ENCODE peak calls at places on chromosomes 12 and 14, in nine cellular contexts. One of them, this sample, is unnamed.

GRCh38 chr12:48061943-48062719 is 43.7 kb downstream of the SENP1 start:
- DNase-seq in neuronal stem cell: peak; percentile 33
- DNase-seq in breast epithelium: no peak
- DNase-seq in PC-3: peak; percentile 47
- DNase-seq in heart right ventricle: no peak
- DNase-seq in CD4-positive, alpha-beta memory T cell: no peak
- DNase-seq in RWPE1: no peak
- DNase-seq in A549: no peak
- DNase-seq in heart left ventricle: no peak
- DNase-seq in this sample: no peak

GRCh38 chr14:75049731-75050201 is 1.5 kb downstream of the MLH3 start:
- DNase-seq in breast epithelium: no peak
- DNase-seq in RWPE1: no peak
- DNase-seq in PC-3: no peak
- DNase-seq in neuronal stem cell: no peak
- DNase-seq in CD4-positive, alpha-beta memory T cell: no peak
- DNase-seq in heart left ventricle: no peak
- DNase-seq in heart right ventricle: no peak
- DNase-seq in A549: no peak
- DNase-seq in this sample: no peak

GRCh38 chr12:52788111-52788875 is 7.6 kb downstream of the KRT3 start:
- DNase-seq in heart right ventricle: no peak
- DNase-seq in A549: no peak
- DNase-seq in PC-3: no peak
- DNase-seq in CD4-positive, alpha-beta memory T cell: no peak
- DNase-seq in breast epithelium: no peak
- DNase-seq in RWPE1: no peak
- DNase-seq in heart left ventricle: no peak
- DNase-seq in neuronal stem cell: no peak
- DNase-seq in this sample: peak; percentile 55

GRCh38 chr14:33647385-33647786 is 303.5 kb downstream of the EGLN3 start:
- DNase-seq in PC-3: peak; percentile 96
- DNase-seq in neuronal stem cell: no peak
- DNase-seq in heart left ventricle: no peak
- DNase-seq in CD4-positive, alpha-beta memory T cell: no peak
- DNase-seq in RWPE1: peak; percentile 87
- DNase-seq in A549: no peak
- DNase-seq in breast epithelium: no peak
- DNase-seq in heart right ventricle: no peak
- DNase-seq in this sample: no peak

GRCh38 chr12:48788522-48788851 is 402 bp downstream of the ADCY6 start:
- DNase-seq in heart right ventricle: no peak
- DNase-seq in breast epithelium: no peak
- DNase-seq in RWPE1: peak; percentile 14
- DNase-seq in PC-3: no peak
- DNase-seq in A549: no peak
- DNase-seq in heart left ventricle: no peak
- DNase-seq in CD4-positive, alpha-beta memory T cell: no peak
- DNase-seq in neuronal stem cell: no peak
- DNase-seq in this sample: no peak

GRCh38 chr14:64762044-64763034 is 58.1 kb downstream of the PLEKHG3 start:
- DNase-seq in PC-3: peak; percentile 93
- DNase-seq in RWPE1: peak; percentile 87
- DNase-seq in neuronal stem cell: no peak
- DNase-seq in breast epithelium: peak; percentile 43
- DNase-seq in A549: peak; percentile 90
- DNase-seq in heart right ventricle: peak; percentile 87
- DNase-seq in CD4-positive, alpha-beta memory T cell: peak; percentile 55
- DNase-seq in heart left ventricle: peak; percentile 88
- DNase-seq in this sample: no peak

GRCh38 chr12:109844983-109845841 is 12.0 kb upstream of the TRPV4 start:
- DNase-seq in breast epithelium: peak; percentile 71
- DNase-seq in neuronal stem cell: peak; percentile 81
- DNase-seq in heart right ventricle: peak; percentile 83
- DNase-seq in PC-3: peak; percentile 93
- DNase-seq in RWPE1: peak; percentile 95
- DNase-seq in heart left ventricle: peak; percentile 77
- DNase-seq in CD4-positive, alpha-beta memory T cell: peak; percentile 80
- DNase-seq in A549: peak; percentile 90
- DNase-seq in this sample: peak; percentile 91

GRCh38 chr12:10243803-10244520 is 31.3 kb downstream of the GABARAPL1 start:
- DNase-seq in heart left ventricle: no peak
- DNase-seq in A549: no peak
- DNase-seq in heart right ventricle: no peak
- DNase-seq in CD4-positive, alpha-beta memory T cell: no peak
- DNase-seq in PC-3: no peak
- DNase-seq in breast epithelium: no peak
- DNase-seq in neuronal stem cell: no peak
- DNase-seq in RWPE1: no peak
- DNase-seq in this sample: no peak

GRCh38 chr12:107660861-107661415 is 24.7 kb upstream of the PWP1 start:
- DNase-seq in CD4-positive, alpha-beta memory T cell: no peak
- DNase-seq in A549: no peak
- DNase-seq in neuronal stem cell: no peak
- DNase-seq in PC-3: no peak
- DNase-seq in RWPE1: no peak
- DNase-seq in heart right ventricle: no peak
- DNase-seq in heart left ventricle: no peak
- DNase-seq in breast epithelium: no peak
- DNase-seq in this sample: no peak

GRCh38 chr12:114902665-114903393 is 218.9 kb upstream of the TBX3 start:
- DNase-seq in PC-3: peak; percentile 96
- DNase-seq in heart left ventricle: no peak
- DNase-seq in neuronal stem cell: no peak
- DNase-seq in CD4-positive, alpha-beta memory T cell: no peak
- DNase-seq in A549: no peak
- DNase-seq in heart right ventricle: no peak
- DNase-seq in RWPE1: no peak
- DNase-seq in breast epithelium: no peak
- DNase-seq in this sample: no peak

GRCh38 chr12:65876898-65877721 is 52.8 kb downstream of the HMGA2 start:
- DNase-seq in heart left ventricle: no peak
- DNase-seq in CD4-positive, alpha-beta memory T cell: no peak
- DNase-seq in neuronal stem cell: peak; percentile 30
- DNase-seq in RWPE1: no peak
- DNase-seq in A549: no peak
- DNase-seq in breast epithelium: no peak
- DNase-seq in PC-3: peak; percentile 35
- DNase-seq in heart right ventricle: no peak
- DNase-seq in this sample: no peak

GRCh38 chr14:34252227-34252626 is 209.8 kb downstream of the SPTSSA start:
- DNase-seq in breast epithelium: no peak
- DNase-seq in RWPE1: no peak
- DNase-seq in A549: no peak
- DNase-seq in heart right ventricle: no peak
- DNase-seq in heart left ventricle: no peak
- DNase-seq in CD4-positive, alpha-beta memory T cell: no peak
- DNase-seq in PC-3: peak; percentile 40
- DNase-seq in neuronal stem cell: no peak
- DNase-seq in this sample: no peak

GRCh38 chr14:26828741-26829140 is 230.9 kb upstream of the NOVA1 start:
- DNase-seq in breast epithelium: no peak
- DNase-seq in A549: no peak
- DNase-seq in neuronal stem cell: no peak
- DNase-seq in CD4-positive, alpha-beta memory T cell: no peak
- DNase-seq in PC-3: peak; percentile 26
- DNase-seq in RWPE1: no peak
- DNase-seq in heart left ventricle: no peak
- DNase-seq in heart right ventricle: no peak
- DNase-seq in this sample: no peak

GRCh38 chr14:102323102-102323501 is 3.6 kb downstream of the ZNF839 start:
- DNase-seq in PC-3: peak; percentile 84
- DNase-seq in heart left ventricle: peak; percentile 38
- DNase-seq in breast epithelium: peak; percentile 72
- DNase-seq in neuronal stem cell: no peak
- DNase-seq in heart right ventricle: peak; percentile 43
- DNase-seq in A549: peak; percentile 82
- DNase-seq in RWPE1: peak; percentile 66
- DNase-seq in CD4-positive, alpha-beta memory T cell: no peak
- DNase-seq in this sample: peak; percentile 80

GRCh38 chr14:87305345-87305744 is 687.6 kb downstream of the GALC start:
- DNase-seq in heart left ventricle: no peak
- DNase-seq in breast epithelium: no peak
- DNase-seq in heart right ventricle: no peak
- DNase-seq in PC-3: no peak
- DNase-seq in CD4-positive, alpha-beta memory T cell: no peak
- DNase-seq in A549: no peak
- DNase-seq in RWPE1: no peak
- DNase-seq in neuronal stem cell: no peak
- DNase-seq in this sample: no peak

GRCh38 chr12:52127683-52128450 is 48.4 kb downstream of the SMIM41 start:
- DNase-seq in CD4-positive, alpha-beta memory T cell: no peak
- DNase-seq in RWPE1: no peak
- DNase-seq in heart right ventricle: no peak
- DNase-seq in neuronal stem cell: no peak
- DNase-seq in heart left ventricle: no peak
- DNase-seq in PC-3: no peak
- DNase-seq in A549: no peak
- DNase-seq in breast epithelium: no peak
- DNase-seq in this sample: no peak

GRCh38 chr14:56195727-56196126 is 77.5 kb downstream of the PELI2 start:
- DNase-seq in A549: no peak
- DNase-seq in breast epithelium: no peak
- DNase-seq in RWPE1: no peak
- DNase-seq in heart left ventricle: peak; percentile 28
- DNase-seq in heart right ventricle: peak; percentile 26
- DNase-seq in neuronal stem cell: no peak
- DNase-seq in PC-3: peak; percentile 61
- DNase-seq in CD4-positive, alpha-beta memory T cell: no peak
- DNase-seq in this sample: no peak

GRCh38 chr14:92654206-92654901 is 94.1 kb downstream of the LGMN start:
- DNase-seq in heart left ventricle: no peak
- DNase-seq in neuronal stem cell: no peak
- DNase-seq in RWPE1: no peak
- DNase-seq in heart right ventricle: no peak
- DNase-seq in CD4-positive, alpha-beta memory T cell: no peak
- DNase-seq in PC-3: no peak
- DNase-seq in A549: no peak
- DNase-seq in breast epithelium: no peak
- DNase-seq in this sample: no peak

GRCh38 chr14:92653162-92653651 is 95.2 kb downstream of the LGMN start:
- DNase-seq in neuronal stem cell: no peak
- DNase-seq in A549: no peak
- DNase-seq in PC-3: no peak
- DNase-seq in RWPE1: no peak
- DNase-seq in heart right ventricle: no peak
- DNase-seq in CD4-positive, alpha-beta memory T cell: no peak
- DNase-seq in heart left ventricle: no peak
- DNase-seq in breast epithelium: no peak
- DNase-seq in this sample: no peak

GRCh38 chr14:92655802-92656201 is 92.6 kb downstream of the LGMN start:
- DNase-seq in neuronal stem cell: no peak
- DNase-seq in CD4-positive, alpha-beta memory T cell: no peak
- DNase-seq in A549: no peak
- DNase-seq in heart right ventricle: no peak
- DNase-seq in heart left ventricle: no peak
- DNase-seq in PC-3: no peak
- DNase-seq in RWPE1: no peak
- DNase-seq in breast epithelium: no peak
- DNase-seq in this sample: no peak

GRCh38 chr14:92656306-92656705 is 92.1 kb downstream of the LGMN start:
- DNase-seq in CD4-positive, alpha-beta memory T cell: no peak
- DNase-seq in breast epithelium: no peak
- DNase-seq in heart right ventricle: no peak
- DNase-seq in heart left ventricle: no peak
- DNase-seq in PC-3: peak; percentile 14
- DNase-seq in A549: no peak
- DNase-seq in RWPE1: no peak
- DNase-seq in neuronal stem cell: no peak
- DNase-seq in this sample: no peak

GRCh38 chr14:92655372-92655771 is 93.1 kb downstream of the LGMN start:
- DNase-seq in breast epithelium: no peak
- DNase-seq in heart left ventricle: no peak
- DNase-seq in heart right ventricle: no peak
- DNase-seq in neuronal stem cell: no peak
- DNase-seq in CD4-positive, alpha-beta memory T cell: no peak
- DNase-seq in PC-3: no peak
- DNase-seq in RWPE1: no peak
- DNase-seq in A549: no peak
- DNase-seq in this sample: no peak
- H3K27ac ChIP-seq in breast epithelium: no peak overlapping the region
- H3K27ac ChIP-seq in heart left ventricle: no peak overlapping the region
- H3K27ac ChIP-seq in heart right ventricle: no peak overlapping the region
- H3K27ac ChIP-seq in neuronal stem cell: no peak overlapping the region
- H3K27ac ChIP-seq in CD4-positive, alpha-beta memory T cell: peak overlapping the region; percentile 36
- H3K27ac ChIP-seq in PC-3: no peak overlapping the region
- H3K27ac ChIP-seq in RWPE1: no peak overlapping the region
- H3K27ac ChIP-seq in A549: no peak overlapping the region
- H3K27ac ChIP-seq in this sample: peak overlapping the region; percentile 14

DNA sequence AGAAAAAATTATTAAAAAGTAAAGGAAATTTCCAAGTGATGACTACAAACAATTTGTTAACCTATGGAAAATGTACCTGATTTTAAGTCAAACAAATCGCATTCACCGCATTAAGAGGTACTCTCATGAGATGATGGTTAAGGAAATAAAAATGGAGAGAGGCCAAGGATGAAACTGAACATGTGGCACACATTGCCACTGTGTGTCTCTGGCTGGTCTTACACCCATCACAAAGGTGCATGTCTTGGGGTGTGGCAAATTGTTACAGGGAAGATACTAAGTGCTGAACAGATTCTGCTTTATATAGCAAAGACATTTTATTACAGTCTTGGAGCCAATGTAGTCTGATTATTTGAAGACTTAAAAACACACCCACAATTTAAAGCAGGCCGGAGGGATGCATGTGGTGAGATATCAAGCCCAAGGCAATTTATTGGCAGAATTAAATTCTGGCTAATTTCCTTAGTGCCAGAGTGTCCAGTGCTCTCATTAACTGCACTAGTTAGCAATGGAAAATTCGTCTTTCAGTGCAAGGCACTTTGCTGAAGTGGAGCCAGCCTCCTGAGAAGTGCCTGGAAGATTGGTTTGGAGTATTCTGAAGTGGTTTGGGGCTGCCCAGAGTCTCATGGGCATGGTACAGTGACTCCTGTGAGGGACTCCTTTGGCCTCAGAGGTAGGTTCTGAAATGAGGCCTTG is 166.8 kb downstream of the BRMS1L start:
- DNase-seq in neuronal stem cell: no peak
- DNase-seq in PC-3: no peak
- DNase-seq in breast epithelium: no peak
- DNase-seq in CD4-positive, alpha-beta memory T cell: no peak
- DNase-seq in heart left ventricle: no peak
- DNase-seq in A549: no peak
- DNase-seq in RWPE1: no peak
- DNase-seq in heart right ventricle: no peak
- DNase-seq in this sample: no peak
- H3K27ac ChIP-seq in neuronal stem cell: no peak overlapping the region
- H3K27ac ChIP-seq in PC-3: no peak overlapping the region
- H3K27ac ChIP-seq in breast epithelium: no peak overlapping the region
- H3K27ac ChIP-seq in CD4-positive, alpha-beta memory T cell: no peak overlapping the region
- H3K27ac ChIP-seq in heart left ventricle: no peak overlapping the region
- H3K27ac ChIP-seq in A549: no peak overlapping the region
- H3K27ac ChIP-seq in RWPE1: no peak overlapping the region
- H3K27ac ChIP-seq in heart right ventricle: no peak overlapping the region
- H3K27ac ChIP-seq in this sample: no peak overlapping the region

GRCh38 chr12:131775904-131776889 is 52.0 kb upstream of the MMP17 start:
- DNase-seq in neuronal stem cell: no peak
- DNase-seq in CD4-positive, alpha-beta memory T cell: no peak
- DNase-seq in heart left ventricle: no peak
- DNase-seq in A549: no peak
- DNase-seq in PC-3: no peak
- DNase-seq in heart right ventricle: no peak
- DNase-seq in RWPE1: no peak
- DNase-seq in breast epithelium: no peak
- DNase-seq in this sample: no peak
- H3K27ac ChIP-seq in neuronal stem cell: no peak overlapping the region
- H3K27ac ChIP-seq in CD4-positive, alpha-beta memory T cell: no peak overlapping the region
- H3K27ac ChIP-seq in heart left ventricle: no peak overlapping the region
- H3K27ac ChIP-seq in A549: no peak overlapping the region
- H3K27ac ChIP-seq in PC-3: no peak overlapping the region
- H3K27ac ChIP-seq in heart right ventricle: no peak overlapping the region
- H3K27ac ChIP-seq in RWPE1: peak overlapping the region; percentile 43
- H3K27ac ChIP-seq in breast epithelium: no peak overlapping the region
- H3K27ac ChIP-seq in this sample: no peak overlapping the region

GRCh38 chr12:98532687-98533304 is 17.4 kb downstream of the TMPO start:
- DNase-seq in heart right ventricle: no peak
- DNase-seq in RWPE1: peak; percentile 47
- DNase-seq in PC-3: peak; percentile 89
- DNase-seq in neuronal stem cell: peak; percentile 24
- DNase-seq in heart left ventricle: no peak
- DNase-seq in A549: peak; percentile 49
- DNase-seq in breast epithelium: no peak
- DNase-seq in CD4-positive, alpha-beta memory T cell: peak; percentile 41
- DNase-seq in this sample: no peak
- H3K27ac ChIP-seq in heart right ventricle: no peak overlapping the region
- H3K27ac ChIP-seq in RWPE1: no peak overlapping the region
- H3K27ac ChIP-seq in PC-3: no peak overlapping the region
- H3K27ac ChIP-seq in neuronal stem cell: no peak overlapping the region
- H3K27ac ChIP-seq in heart left ventricle: no peak overlapping the region
- H3K27ac ChIP-seq in A549: peak overlapping the region; percentile 64
- H3K27ac ChIP-seq in breast epithelium: no peak overlapping the region
- H3K27ac ChIP-seq in CD4-positive, alpha-beta memory T cell: no peak overlapping the region
- H3K27ac ChIP-seq in this sample: no peak overlapping the region